ENCODE peak calls at places on chromosome 7, in four cellular contexts. C is lower lobe of right lung, M is GM10248, J is endodermal cell. A is an unnamed sample.
A peak's percentile ranks its signal among the peaks of the same experiment; 100 is the strongest.

GRCh38 chr7:9937944-9938631 is 1035.6 kb upstream of the PHF14 start:
- DNase-seq in M (no peak), J (no peak), C (no peak), A (no peak)

GRCh38 chr7:110693348-110693747 is 397.6 kb upstream of the LRRN3 start:
- DNase-seq in C (no peak), J (no peak), M (no peak), A (no peak)

GRCh38 chr7:94975316-94975715 is 67.9 kb downstream of the PPP1R9A start:
- DNase-seq in M (no peak), C (no peak), J (no peak), A (no peak)

GRCh38 chr7:29080803-29081202 is 65.5 kb downstream of the CPVL start:
- DNase-seq in C (no peak), M (no peak), J (no peak), A (no peak)

GRCh38 chr7:116341222-116341907 is 131.0 kb downstream of the TES start:
- DNase-seq in M (no peak), C (no peak), J (no peak), A (no peak)

GRCh38 chr7:142231716-142232115 is 26.1 kb downstream of the PRSS58 start:
- DNase-seq in J (peak; percentile 91), M (no peak), C (no peak), A (peak; percentile 45)

GRCh38 chr7:73822319-73823173 is 8.2 kb upstream of the CLDN4 start:
- DNase-seq in M (no peak), J (peak; percentile 67), C (no peak), A (no peak)

GRCh38 chr7:133517766-133518165 is 264.9 kb downstream of the EXOC4 start:
- DNase-seq in C (no peak), J (no peak), M (no peak), A (no peak)

GRCh38 chr7:120733143-120733542 is 124.8 kb downstream of the TSPAN12 start:
- DNase-seq in C (no peak), M (no peak), J (no peak), A (no peak)

GRCh38 chr7:29588900-29589696 is 25.5 kb downstream of the PRR15 start:
- DNase-seq in M (peak; percentile 57), C (no peak), J (peak; percentile 85), A (peak; percentile 48)

GRCh38 chr7:94400022-94400421 is 5.3 kb downstream of the COL1A2 start:
- DNase-seq in J (no peak), M (no peak), C (no peak), A (no peak)

GRCh38 chr7:18116661-18117060 is 89.0 kb upstream of the PRPS1L1 start:
- DNase-seq in M (no peak), C (no peak), J (no peak), A (no peak)

GRCh38 chr7:28082071-28082470 is 98.5 kb downstream of the JAZF1 start:
- DNase-seq in C (no peak), J (no peak), M (no peak), A (no peak)

GRCh38 chr7:150450491-150450992 is at the start of gene GIMAP8:
- DNase-seq in M (peak; percentile 50), J (peak; percentile 49), C (peak; percentile 82), A (peak; percentile 64)

GRCh38 chr7:151304856-151305255 is 36.8 kb upstream of the NUB1 start:
- DNase-seq in M (peak; percentile 7), J (peak; percentile 80), C (no peak), A (peak; percentile 16)

GRCh38 chr7:68399991-68400590 is 1198.2 kb upstream of the AUTS2 start:
- DNase-seq in M (no peak), C (no peak), J (no peak), A (no peak)

GRCh38 chr7:332646-333398 is 42.9 kb downstream of the FOXL3 start:
- DNase-seq in M (peak; percentile 79), J (peak; percentile 96), C (peak; percentile 90), A (peak; percentile 94)

GRCh38 chr7:105493928-105494325 is 28.1 kb downstream of the PUS7 start:
- DNase-seq in J (no peak), C (no peak), M (no peak), A (no peak)

GRCh38 chr7:1140481-1141104 is 19.4 kb downstream of the ZFAND2A start:
- DNase-seq in M (no peak), C (no peak), J (no peak), A (no peak)

GRCh38 chr7:6497637-6497905 is 49.8 kb upstream of the DAGLB start:
- DNase-seq in J (no peak), M (no peak), C (no peak), A (no peak)

GRCh38 chr7:143096146-143096545 is 35.7 kb upstream of the PIP start:
- DNase-seq in M (no peak), C (no peak), J (no peak), A (no peak)

GRCh38 chr7:155587486-155587885 is 41.1 kb upstream of the CNPY1 start:
- DNase-seq in J (peak; percentile 43), C (no peak), M (no peak), A (no peak)

GRCh38 chr7:117750612-117751563 is 122.4 kb downstream of the CTTNBP2 start:
- DNase-seq in C (no peak), M (peak; percentile 20), J (no peak), A (no peak)

GRCh38 chr7:27947581-27948278 is 207.8 kb downstream of the TAX1BP1 start:
- DNase-seq in C (no peak), J (no peak), M (no peak), A (no peak)

GRCh38 chr7:99014113-99014985 is 129.6 kb downstream of the SMURF1 start:
- DNase-seq in M (no peak), C (no peak), J (peak; percentile 40), A (no peak)

GRCh38 chr7:2965745-2966270 is 77.9 kb downstream of the CARD11 start:
- DNase-seq in C (no peak), J (no peak), M (no peak), A (no peak)

GRCh38 chr7:129210256-129210988 is 14.4 kb upstream of the AHCYL2 start:
- DNase-seq in C (peak; percentile 82), J (peak; percentile 96), M (peak; percentile 88), A (peak; percentile 88)

GRCh38 chr7:149196705-149197171 is 1.4 kb downstream of the ZNF282 start:
- DNase-seq in M (peak; percentile 38), J (peak; percentile 67), C (no peak), A (no peak)

GRCh38 chr7:158958618-158959017 is 102.3 kb downstream of the DYNC2I1 start:
- DNase-seq in J (no peak), C (no peak), M (no peak), A (no peak)

GRCh38 chr7:106848851-106849442 is 16.1 kb upstream of the PIK3CG start:
- DNase-seq in C (no peak), M (no peak), J (no peak), A (no peak)

GRCh38 chr7:158114056-158114850 is 473.4 kb downstream of the PTPRN2 start:
- DNase-seq in C (no peak), M (no peak), J (peak; percentile 27), A (no peak)

GRCh38 chr7:87648316-87648715 is 20.1 kb downstream of the RUNDC3B start:
- DNase-seq in C (no peak), M (no peak), J (no peak), A (no peak)

GRCh38 chr7:85004402-85004801 is 182.5 kb downstream of the SEMA3D start:
- DNase-seq in C (no peak), M (no peak), J (no peak), A (no peak)

GRCh38 chr7:13117103-13117502 is 429.7 kb downstream of the ARL4A start:
- DNase-seq in C (no peak), M (no peak), J (no peak), A (no peak)
- TF ChIP-seq CTCF in C (no peak), M (no peak), J (peak; percentile 71), A (peak; percentile 20)

GRCh38 chr7:113405296-113406056 is 287.1 kb upstream of the SMIM30 start:
- DNase-seq in M (no peak), C (no peak), J (no peak), A (no peak)
- TF ChIP-seq CTCF in M (no peak), C (no peak), J (peak; percentile 60), A (peak; percentile 20)

GRCh38 chr7:8443871-8444756 is 10.7 kb downstream of the NXPH1 start:
- DNase-seq in J (peak; percentile 89), C (no peak), M (no peak), A (peak; percentile 69)
- TF ChIP-seq CTCF in J (peak; percentile 66), C (no peak), M (no peak), A (peak; percentile 45)

DNA sequence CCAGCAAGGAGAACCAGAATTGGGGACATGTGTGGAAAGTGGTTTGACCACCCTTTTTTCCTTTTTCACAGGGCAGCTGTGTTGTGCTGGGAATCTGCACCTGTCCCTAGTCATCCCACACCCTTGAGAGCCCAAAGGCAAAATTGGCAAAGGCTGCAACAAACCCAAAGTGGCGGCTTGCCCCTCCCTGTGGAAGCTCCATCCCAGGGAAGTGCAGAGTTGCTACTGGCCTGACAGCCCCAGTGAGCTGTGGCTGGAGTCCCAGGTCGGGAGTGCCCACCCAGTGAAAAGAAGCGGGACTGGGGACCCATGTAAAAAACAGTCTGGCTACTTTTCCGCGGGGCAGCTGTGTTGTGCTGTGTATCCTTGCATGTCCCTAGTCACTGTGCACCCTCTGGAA is 109.1 kb upstream of the GRM3 start:
- DNase-seq in J (no peak), M (no peak), C (no peak), A (no peak)
- TF ChIP-seq CTCF in J (no peak), M (no peak), C (no peak), A (no peak)

DNA sequence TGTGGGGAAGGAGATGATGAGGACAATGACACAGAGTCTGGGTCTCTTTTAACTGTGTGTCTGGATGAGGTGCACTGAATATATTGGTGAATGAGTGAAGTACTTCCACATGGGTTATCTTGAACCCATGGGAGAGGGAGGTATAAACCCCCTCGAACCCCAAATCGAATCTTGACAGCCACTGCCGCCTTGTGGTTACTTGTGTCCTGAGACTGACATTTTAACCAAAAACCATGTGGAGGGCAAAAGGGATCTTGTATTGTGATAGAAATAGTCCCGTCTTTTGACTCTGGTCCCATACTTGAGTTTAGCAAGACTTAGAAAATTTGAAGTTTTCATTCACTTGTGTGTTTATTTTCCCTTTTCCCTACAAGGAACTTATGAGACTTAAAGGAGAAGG is 283.3 kb downstream of the PHTF2 start:
- DNase-seq in M (no peak), J (peak; percentile 75), C (no peak), A (no peak)
- TF ChIP-seq CTCF in M (no peak), J (peak; percentile 81), C (no peak), A (peak; percentile 29)

GRCh38 chr7:101898019-101898575 is 80.7 kb downstream of the CUX1 start:
- DNase-seq in J (no peak), M (no peak), C (peak; percentile 33), A (no peak)

GRCh38 chr7:101902680-101903504 is 85.5 kb downstream of the CUX1 start:
- DNase-seq in J (no peak), M (no peak), C (no peak), A (no peak)

GRCh38 chr7:101901661-101902491 is 84.5 kb downstream of the CUX1 start:
- DNase-seq in C (no peak), M (no peak), J (no peak), A (no peak)

GRCh38 chr7:101899616-101900015 is 82.2 kb downstream of the CUX1 start:
- DNase-seq in M (no peak), C (peak; percentile 10), J (no peak), A (no peak)

DNA sequence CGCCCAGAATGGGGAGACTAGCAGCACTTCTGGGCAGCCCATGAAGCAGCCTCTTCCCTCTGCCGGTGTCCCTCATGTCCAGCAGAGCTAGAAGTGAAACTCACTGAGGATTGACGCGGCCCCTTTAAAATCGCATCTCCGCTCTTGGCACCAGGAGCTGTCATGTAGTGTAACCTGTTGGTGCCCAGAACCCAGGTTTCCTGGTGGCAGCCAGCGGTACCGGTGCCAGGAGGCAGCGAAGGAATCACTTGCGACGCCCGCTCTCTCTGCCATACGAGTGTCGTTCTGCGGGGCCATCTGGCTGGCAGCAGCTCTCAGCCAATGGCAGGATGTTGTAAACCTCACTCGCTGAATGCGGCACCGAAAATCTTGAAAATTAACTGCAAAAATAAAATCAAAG is 82.7 kb downstream of the CUX1 start:
- DNase-seq in M (no peak), J (no peak), C (peak; percentile 22), A (no peak)
- TF ChIP-seq CTCF in M (no peak), J (no peak), C (no peak), A (no peak)